ENCODE peak calls at places on chromosomes 3 and 15, in eight cellular contexts. J, U, M, V, K, H, D and C are unnamed samples.
A peak's percentile ranks its signal among the peaks of the same experiment; 100 is the strongest.

GRCh38 chr3:183159319-183159718 is 3.2 kb downstream of the LAMP3 start:
- DNase-seq in J (no peak), U (no peak), M (no peak), V (no peak), K (no peak), H (no peak), D (no peak), C (no peak)

GRCh38 chr15:87365221-87365620 is 891.3 kb downstream of the NTRK3 start:
- DNase-seq in J (no peak), U (no peak), M (no peak), V (no peak), K (no peak), H (peak; percentile 42), D (no peak), C (no peak)

GRCh38 chr3:66673305-66673704 is 172.5 kb upstream of the LRIG1 start:
- DNase-seq in J (no peak), U (no peak), M (no peak), V (no peak), K (no peak), H (no peak), D (no peak), C (no peak)

GRCh38 chr15:34223904-34224596 is 766 bp upstream of the EMC4 start:
- DNase-seq in J (no peak), U (peak; percentile 7), M (no peak), V (no peak), K (no peak), H (no peak), D (peak; percentile 31), C (no peak)

GRCh38 chr3:48047841-48048456 is 31.7 kb upstream of the MAP4 start:
- DNase-seq in J (no peak), U (no peak), M (no peak), V (no peak), K (no peak), H (no peak), D (no peak), C (no peak)

GRCh38 chr3:117480981-117481380 is 771.4 kb downstream of the TUSC7 start:
- DNase-seq in J (no peak), U (no peak), M (no peak), V (no peak), K (no peak), H (no peak), D (no peak), C (no peak)

GRCh38 chr3:136142592-136142991 is 53.5 kb downstream of the MSL2 start:
- DNase-seq in J (no peak), U (no peak), M (peak; percentile 73), V (no peak), K (no peak), H (peak; percentile 43), D (no peak), C (no peak)

GRCh38 chr3:15064299-15064834 is 748 bp downstream of the MRPS25 start:
- DNase-seq in J (no peak), U (peak; percentile 54), M (no peak), V (no peak), K (no peak), H (no peak), D (peak; percentile 16), C (no peak)

GRCh38 chr3:156628836-156629618 is 45.4 kb upstream of the TIPARP start:
- DNase-seq in J (no peak), U (no peak), M (no peak), V (no peak), K (no peak), H (no peak), D (no peak), C (no peak)

GRCh38 chr15:62797171-62797570 is 245.4 kb upstream of the TPM1 start:
- DNase-seq in J (no peak), U (no peak), M (no peak), V (no peak), K (no peak), H (no peak), D (no peak), C (no peak)

GRCh38 chr3:142947799-142948575 is 15.5 kb downstream of the PAQR9 start:
- DNase-seq in J (no peak), U (no peak), M (no peak), V (no peak), K (no peak), H (no peak), D (no peak), C (no peak)

GRCh38 chr15:100341662-100342560 is at the start of gene ADAMTS17:
- DNase-seq in J (peak; percentile 92), U (peak; percentile 90), M (peak; percentile 94), V (peak; percentile 97), K (peak; percentile 94), H (no peak), D (peak; percentile 90), C (peak; percentile 97)

GRCh38 chr15:100343251-100343650 is 1.5 kb upstream of the ADAMTS17 start:
- DNase-seq in J (no peak), U (no peak), M (no peak), V (no peak), K (no peak), H (no peak), D (no peak), C (no peak)

GRCh38 chr15:100338971-100339444 is 2.8 kb downstream of the ADAMTS17 start:
- DNase-seq in J (peak; percentile 48), U (peak; percentile 62), M (peak; percentile 37), V (peak; percentile 84), K (peak; percentile 71), H (no peak), D (peak; percentile 46), C (peak; percentile 87)

GRCh38 chr15:100339999-100340398 is 1.8 kb downstream of the ADAMTS17 start:
- DNase-seq in J (no peak), U (no peak), M (no peak), V (no peak), K (no peak), H (no peak), D (no peak), C (no peak)

DNA sequence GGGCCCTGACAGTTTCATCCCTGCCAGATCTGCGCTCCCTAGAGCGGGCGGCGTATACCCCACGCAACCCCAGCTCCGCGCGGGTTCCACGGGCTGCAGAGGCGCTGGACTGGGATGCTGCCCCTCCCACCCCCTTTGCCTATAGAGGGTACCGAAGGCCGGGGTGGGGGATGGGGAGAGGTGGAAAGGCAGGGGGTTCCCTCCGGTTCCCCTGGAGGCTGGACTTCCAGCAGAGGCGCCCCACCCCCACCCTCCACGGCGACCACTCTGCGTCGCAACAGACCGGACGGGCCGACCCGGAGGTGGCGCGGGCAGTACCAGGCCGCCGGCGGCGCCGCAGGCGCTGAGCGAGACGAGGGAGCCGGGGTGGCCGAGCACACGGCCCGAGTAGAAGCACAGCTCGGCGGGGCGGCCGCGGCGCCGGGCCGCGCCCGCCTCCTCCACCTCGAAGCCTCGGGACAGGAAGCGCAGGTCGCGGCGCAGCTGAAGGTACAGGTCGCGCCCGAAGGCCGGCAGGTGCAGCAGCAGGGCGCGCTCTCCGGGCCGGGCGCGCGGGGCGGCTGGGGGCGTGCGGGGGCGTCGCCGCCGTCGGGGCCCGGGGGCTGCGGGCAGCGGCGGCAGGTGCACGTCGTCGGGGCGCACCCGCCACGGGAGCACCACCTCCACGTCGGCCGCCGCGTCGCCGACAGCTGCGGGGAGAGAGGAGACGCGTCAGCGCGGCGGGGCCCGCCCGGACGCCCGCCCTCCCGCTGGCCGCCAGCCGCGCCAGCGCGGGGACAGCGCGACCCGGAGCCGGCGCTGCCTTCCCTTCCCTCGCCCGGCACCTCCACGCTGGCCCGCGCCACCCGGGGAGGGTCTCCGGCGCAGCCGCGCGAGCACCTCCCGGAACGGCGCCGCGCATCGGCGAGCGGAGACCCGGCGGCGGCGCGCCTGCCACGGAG is 784 bp downstream of the ADAMTS17 start:
- DNase-seq in J (no peak), U (no peak), M (no peak), V (no peak), K (no peak), H (no peak), D (peak; percentile 43), C (no peak)
- H3K4me3 ChIP-seq in J (peak overlapping the region; percentile 80), U (peak overlapping the region; percentile 69), M (peak overlapping the region; percentile 68), V (peak overlapping the region; percentile 75), K (no peak overlapping the region), H (no peak overlapping the region), D (no peak overlapping the region), C (peak overlapping the region; percentile 63)

DNA sequence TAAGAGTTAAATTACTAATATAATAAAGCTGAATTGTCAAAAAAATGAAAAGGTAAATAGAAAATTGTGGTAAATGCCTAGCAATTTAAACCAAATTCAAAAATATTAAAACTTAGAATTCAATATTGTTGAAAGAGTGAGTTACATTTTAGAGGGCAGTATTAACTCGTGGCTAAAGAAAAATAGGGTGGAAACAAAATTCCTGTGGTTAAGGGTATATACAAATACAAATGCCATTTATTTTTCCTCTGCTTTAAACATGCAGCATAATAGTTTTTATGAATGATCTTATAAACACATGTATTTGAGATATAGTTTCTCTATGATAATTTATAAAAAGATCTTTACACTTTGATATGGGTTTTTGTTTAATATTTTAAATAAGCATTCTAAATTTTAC is 79.0 kb downstream of the NEDD4 start:
- DNase-seq in J (no peak), U (no peak), M (no peak), V (no peak), K (no peak), H (no peak), D (no peak), C (no peak)
- H3K4me3 ChIP-seq in J (no peak overlapping the region), U (no peak overlapping the region), M (no peak overlapping the region), V (no peak overlapping the region), K (no peak overlapping the region), H (peak overlapping the region; percentile 61), D (no peak overlapping the region), C (no peak overlapping the region)

DNA sequence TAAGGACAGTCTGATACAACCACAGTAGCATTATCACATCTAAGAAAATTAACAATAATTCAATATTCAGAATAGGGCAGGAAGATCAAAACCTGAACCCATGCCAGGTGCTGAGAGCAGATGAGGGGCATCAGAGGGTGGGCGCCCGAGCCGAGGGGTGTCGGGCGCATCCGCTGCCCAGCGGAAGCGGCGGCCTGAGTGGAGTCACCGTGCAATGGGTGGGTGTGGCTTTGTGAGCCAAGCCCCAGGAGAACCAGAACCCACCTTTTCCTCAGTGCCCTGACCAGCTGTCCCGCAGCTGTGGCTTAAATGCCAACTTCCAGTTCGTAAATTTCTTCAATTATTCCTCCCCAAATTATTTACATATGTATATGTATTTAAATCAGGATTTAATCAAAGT is 1.1 kb downstream of the DNAH1 start:
- DNase-seq in J (no peak), U (peak; percentile 10), M (no peak), V (no peak), K (no peak), H (no peak), D (no peak), C (no peak)
- H3K4me3 ChIP-seq in J (peak overlapping the region; percentile 59), U (peak overlapping the region; percentile 61), M (no peak overlapping the region), V (peak overlapping the region; percentile 42), K (peak overlapping the region; percentile 18), H (peak overlapping the region; percentile 55), D (no peak overlapping the region), C (no peak overlapping the region)

DNA sequence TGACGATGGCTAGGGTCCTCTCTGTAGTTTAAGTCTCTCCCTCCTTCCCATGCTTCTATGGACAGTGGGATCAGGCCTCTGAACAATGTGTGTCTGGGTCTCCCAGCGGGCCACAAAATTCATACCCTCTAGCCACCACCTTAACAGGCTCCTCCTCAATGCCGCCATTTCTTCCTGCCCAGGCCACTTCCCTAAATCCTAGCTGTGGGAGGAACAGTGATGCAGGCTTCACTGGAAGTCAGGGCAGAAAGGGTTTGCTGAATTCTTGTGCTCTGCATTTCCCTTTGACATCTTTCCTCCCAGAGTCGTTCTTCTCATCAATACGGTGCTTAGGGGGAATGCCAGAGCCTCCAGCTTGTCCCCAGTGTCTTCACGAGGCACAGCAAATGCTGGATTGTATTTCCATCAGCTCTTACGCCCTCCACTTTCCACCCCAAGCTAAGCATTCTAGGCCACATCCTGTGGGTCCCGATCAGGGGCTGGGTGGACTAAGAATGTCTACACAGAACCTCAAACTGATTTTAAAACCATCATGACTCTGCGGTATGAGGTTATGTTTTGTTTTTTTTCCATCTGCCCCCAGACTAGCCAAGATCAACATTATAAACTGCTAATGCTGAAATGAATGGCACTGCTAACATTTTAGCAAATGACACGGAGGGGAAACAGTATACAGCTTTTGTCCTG is 11.9 kb upstream of the LDHAL6B start:
- DNase-seq in J (no peak), U (no peak), M (no peak), V (no peak), K (no peak), H (no peak), D (no peak), C (peak; percentile 44)
- H3K4me3 ChIP-seq in J (no peak overlapping the region), U (no peak overlapping the region), M (no peak overlapping the region), V (no peak overlapping the region), K (no peak overlapping the region), H (no peak overlapping the region), D (no peak overlapping the region), C (no peak overlapping the region)